ENCODE peak calls at places on chromosomes 2 and 18, in nine cellular contexts. E, K, X, I, W, S, R, H and A are unnamed samples.

GRCh38 chr18:54830260-54830659 is 2.0 kb downstream of the RAB27B start:
- DNase-seq in E (no peak), K (no peak), X (no peak), I (no peak), W (no peak), S (no peak), R (no peak), H (no peak), A (no peak)

GRCh38 chr2:105849431-105850179 is 104.9 kb downstream of the NCK2 start:
- DNase-seq in E (no peak), K (no peak), X (no peak), I (no peak), W (no peak), S (no peak), R (no peak), H (no peak), A (no peak)

GRCh38 chr2:142130111-142131015 is 453 bp downstream of the LRP1B start:
- DNase-seq in E (peak), K (peak), X (peak), I (peak), W (peak), S (peak), R (peak), H (peak), A (peak)

GRCh38 chr2:220240640-220241039 is 613.2 kb downstream of the SLC4A3 start:
- DNase-seq in E (no peak), K (no peak), X (no peak), I (no peak), W (no peak), S (no peak), R (no peak), H (no peak), A (no peak)

GRCh38 chr2:235394278-235394828 is 99.5 kb upstream of the AGAP1 start:
- DNase-seq in E (peak), K (no peak), X (no peak), I (no peak), W (no peak), S (no peak), R (peak), H (no peak), A (no peak)

GRCh38 chr2:204407209-204408070 is 137.8 kb upstream of the PARD3B start:
- DNase-seq in E (no peak), K (no peak), X (no peak), I (no peak), W (no peak), S (no peak), R (peak), H (no peak), A (peak)

GRCh38 chr2:113185643-113186315 is 12.0 kb downstream of the PSD4 start:
- DNase-seq in E (no peak), K (no peak), X (peak), I (no peak), W (no peak), S (no peak), R (no peak), H (no peak), A (no peak)

GRCh38 chr18:50044402-50044801 is 150.5 kb downstream of the MYO5B start:
- DNase-seq in E (no peak), K (no peak), X (no peak), I (no peak), W (no peak), S (no peak), R (no peak), H (no peak), A (no peak)

DNA sequence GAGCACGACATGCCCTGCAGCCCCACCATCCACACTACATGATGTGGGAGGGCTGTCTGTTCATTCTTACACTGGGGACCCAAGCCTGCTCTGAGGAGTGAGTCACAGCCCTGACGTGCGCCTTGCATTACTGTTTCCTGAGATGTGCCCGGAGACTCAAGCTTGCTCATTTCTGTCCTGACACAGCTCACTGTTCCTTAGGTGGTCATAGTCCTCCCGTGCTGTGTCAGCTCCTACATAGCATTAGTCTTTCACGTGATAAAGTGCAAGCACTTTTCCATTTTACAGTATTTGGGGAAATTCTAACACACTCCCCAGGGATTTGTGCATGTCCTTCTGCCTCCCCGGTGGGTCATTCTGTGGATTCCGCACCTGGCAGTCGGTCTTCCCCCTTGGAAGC is 46.2 kb upstream of the TRIM43B start:
- DNase-seq in E (no peak), K (no peak), X (no peak), I (peak), W (no peak), S (no peak), R (peak), H (no peak), A (no peak)
- TF ChIP-seq POLR2A in E (no peak), K (no peak), X (no peak), I (no peak), W (no peak), S (no peak), R (no peak), H (no peak), A (no peak)

DNA sequence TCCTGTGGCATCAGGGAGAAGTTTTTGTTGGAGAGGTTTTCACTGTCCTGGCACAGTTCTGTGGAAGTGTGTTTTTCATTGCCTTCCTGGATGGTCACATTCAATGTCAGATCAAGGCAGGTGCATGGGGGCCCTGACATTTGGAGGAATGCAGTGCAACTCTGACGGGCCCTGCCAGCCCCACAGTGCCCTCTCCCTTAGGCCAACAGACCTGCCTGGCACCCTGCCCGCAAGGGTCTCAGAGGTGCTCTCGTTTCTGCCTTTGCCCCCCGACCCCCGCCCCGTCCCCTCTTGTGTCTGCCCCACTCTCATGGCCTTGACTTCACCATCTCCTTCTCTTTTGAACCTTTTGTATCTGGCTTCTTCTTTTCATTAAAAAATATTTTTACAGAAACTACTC is 257.2 kb upstream of the HDAC4 start:
- DNase-seq in E (no peak), K (no peak), X (no peak), I (no peak), W (no peak), S (peak), R (no peak), H (no peak), A (no peak)
- TF ChIP-seq POLR2A in E (no peak), K (no peak), X (no peak), I (no peak), W (no peak), S (no peak), R (no peak), H (no peak), A (no peak)

GRCh38 chr2:224038830-224039079 is 331 bp downstream of the SERPINE2 start:
- DNase-seq in E (no peak), K (no peak), X (no peak), I (no peak), W (no peak), S (no peak), R (no peak), H (no peak), A (no peak)

GRCh38 chr2:224039770-224040088 is 643 bp upstream of the SERPINE2 start:
- DNase-seq in E (no peak), K (no peak), X (no peak), I (no peak), W (no peak), S (no peak), R (no peak), H (no peak), A (no peak)

GRCh38 chr2:224040753-224041152 is 1.7 kb upstream of the SERPINE2 start:
- DNase-seq in E (no peak), K (no peak), X (no peak), I (no peak), W (no peak), S (no peak), R (no peak), H (no peak), A (no peak)

GRCh38 chr2:224038049-224038829 is 847 bp downstream of the SERPINE2 start:
- DNase-seq in E (no peak), K (peak), X (no peak), I (peak), W (peak), S (no peak), R (peak), H (peak), A (peak)

DNA sequence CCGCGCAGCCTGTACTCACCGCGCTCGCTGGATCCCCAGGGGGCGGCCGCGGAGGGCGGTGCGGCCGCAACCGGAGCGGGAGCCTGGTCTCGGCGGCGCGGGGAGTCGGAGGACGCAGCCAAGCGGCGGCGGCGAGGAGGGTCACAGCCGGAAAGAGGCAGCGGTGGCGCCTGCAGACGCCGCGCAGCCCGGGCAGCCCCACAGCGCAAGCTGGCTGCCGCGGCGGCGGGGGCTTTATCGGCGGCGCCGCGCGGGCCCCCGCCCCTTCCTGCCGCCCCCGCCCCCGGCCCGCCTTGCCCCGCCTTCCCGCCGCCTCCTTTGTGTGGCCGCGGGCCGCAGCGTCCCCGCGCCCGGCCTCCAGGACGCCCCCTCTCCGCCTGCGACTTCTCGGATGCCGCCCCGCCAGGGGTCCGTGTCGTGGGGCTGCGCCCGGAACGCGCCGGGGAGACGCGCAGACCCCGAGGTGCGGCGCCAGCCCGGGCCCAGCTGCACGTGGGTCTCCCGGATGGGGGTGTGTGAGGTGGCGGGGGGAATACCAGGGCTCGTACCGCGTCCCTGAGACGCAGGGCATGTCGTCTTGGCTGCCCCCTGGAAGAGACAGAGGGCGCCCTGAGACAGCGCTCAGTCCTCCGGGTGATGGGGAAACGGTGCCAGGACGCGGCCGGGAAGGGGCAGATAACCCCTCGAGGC is at the start of gene SERPINE2:
- DNase-seq in E (peak), K (peak), X (peak), I (peak), W (peak), S (peak), R (peak), H (peak), A (peak)
- TF ChIP-seq POLR2A in E (peak), K (no peak), X (no peak), I (no peak), W (no peak), S (no peak), R (no peak), H (no peak), A (no peak)

GRCh38 chr2:216109962-216110614 is 940 bp downstream of the XRCC5 start:
- DNase-seq in E (peak), K (no peak), X (no peak), I (peak), W (no peak), S (no peak), R (peak), H (no peak), A (peak)

GRCh38 chr2:216110620-216111019 is 1.5 kb downstream of the XRCC5 start:
- DNase-seq in E (no peak), K (no peak), X (no peak), I (no peak), W (no peak), S (no peak), R (no peak), H (no peak), A (no peak)

GRCh38 chr2:216107760-216108159 is 1.4 kb upstream of the XRCC5 start:
- DNase-seq in E (no peak), K (no peak), X (peak), I (no peak), W (no peak), S (no peak), R (no peak), H (no peak), A (no peak)

GRCh38 chr2:216108310-216108966 is 710 bp upstream of the XRCC5 start:
- DNase-seq in E (no peak), K (no peak), X (no peak), I (no peak), W (no peak), S (no peak), R (no peak), H (no peak), A (peak)

GRCh38 chr2:216108967-216109921 is at the start of gene XRCC5:
- DNase-seq in E (peak), K (peak), X (peak), I (peak), W (peak), S (peak), R (peak), H (peak), A (peak)
- TF ChIP-seq POLR2A in E (peak), K (peak), X (peak), I (peak), W (peak), S (no peak), R (peak), H (peak), A (peak)

DNA sequence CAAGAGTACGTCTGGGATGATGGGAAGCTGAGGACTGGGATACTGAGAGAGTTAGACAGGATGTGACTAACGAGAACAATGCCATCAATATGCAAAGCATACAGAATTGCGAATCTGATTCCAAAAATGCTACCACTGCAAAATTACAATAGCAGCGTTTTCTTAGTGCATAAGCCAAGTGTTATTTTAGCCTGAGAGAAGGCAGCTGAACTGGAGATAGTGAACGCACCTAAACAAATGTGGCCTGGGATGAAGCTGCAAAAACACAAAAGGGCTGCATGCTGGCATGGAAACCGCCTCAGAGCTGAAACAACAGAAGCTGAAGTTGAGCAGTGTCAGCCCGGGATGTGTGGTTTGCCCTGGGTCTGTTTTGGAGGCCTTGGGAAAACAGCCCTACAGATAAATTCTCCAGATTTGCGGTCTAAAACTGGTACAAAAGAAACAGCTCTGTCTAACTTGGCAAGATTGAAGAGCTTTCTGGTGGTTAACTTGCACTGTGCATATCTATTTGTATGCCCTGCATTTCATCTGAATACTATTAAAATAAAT is 45.5 kb downstream of the LYPD6 start:
- DNase-seq in E (no peak), K (no peak), X (no peak), I (peak), W (no peak), S (no peak), R (no peak), H (no peak), A (no peak)
- TF ChIP-seq POLR2A in E (no peak), K (no peak), X (no peak), I (no peak), W (no peak), S (no peak), R (no peak), H (no peak), A (no peak)